ENCODE peak calls at places on chromosomes 7 and 10, in eight cellular contexts. One of them, this sample, is unnamed.
A peak's percentile ranks its signal among the peaks of the same experiment; 100 is the strongest.

GRCh38 chr7:150830957-150831356 is 21.4 kb upstream of the AOC1 start:
- DNase-seq in NCI-H1105: no peak
- DNase-seq in EH: no peak
- DNase-seq in HCT116: no peak
- DNase-seq in LoVo: peak; percentile 69
- DNase-seq in NAMALWA: no peak
- DNase-seq in AG09319: no peak
- DNase-seq in AG09309: no peak
- DNase-seq in this sample: no peak

GRCh38 chr10:122460891-122461293 is 461 bp upstream of the HTRA1 start:
- DNase-seq in NCI-H1105: no peak
- DNase-seq in EH: peak; percentile 6
- DNase-seq in HCT116: no peak
- DNase-seq in LoVo: no peak
- DNase-seq in NAMALWA: no peak
- DNase-seq in AG09319: no peak
- DNase-seq in AG09309: no peak
- DNase-seq in this sample: no peak

GRCh38 chr10:17432738-17433137 is 21.7 kb downstream of the ST8SIA6 start:
- DNase-seq in NCI-H1105: no peak
- DNase-seq in EH: no peak
- DNase-seq in HCT116: no peak
- DNase-seq in LoVo: no peak
- DNase-seq in NAMALWA: no peak
- DNase-seq in AG09319: no peak
- DNase-seq in AG09309: no peak
- DNase-seq in this sample: no peak

GRCh38 chr10:102675887-102676616 is 31.8 kb downstream of the TRIM8 start:
- DNase-seq in NCI-H1105: no peak
- DNase-seq in EH: peak; percentile 99
- DNase-seq in HCT116: no peak
- DNase-seq in LoVo: no peak
- DNase-seq in NAMALWA: peak; percentile 48
- DNase-seq in AG09319: peak; percentile 88
- DNase-seq in AG09309: peak; percentile 89
- DNase-seq in this sample: peak; percentile 82

GRCh38 chr10:88042162-88043100 is 179.0 kb downstream of the PTEN start:
- DNase-seq in NCI-H1105: no peak
- DNase-seq in EH: peak; percentile 91
- DNase-seq in HCT116: no peak
- DNase-seq in LoVo: no peak
- DNase-seq in NAMALWA: no peak
- DNase-seq in AG09319: peak; percentile 57
- DNase-seq in AG09309: peak; percentile 62
- DNase-seq in this sample: no peak

GRCh38 chr10:88194041-88194887 is 330.8 kb downstream of the PTEN start:
- DNase-seq in NCI-H1105: no peak
- DNase-seq in EH: peak; percentile 41
- DNase-seq in HCT116: peak; percentile 19
- DNase-seq in LoVo: peak; percentile 2
- DNase-seq in NAMALWA: no peak
- DNase-seq in AG09319: no peak
- DNase-seq in AG09309: no peak
- DNase-seq in this sample: no peak

GRCh38 chr7:130037703-130038102 is 13.5 kb downstream of the ZC3HC1 start:
- DNase-seq in NCI-H1105: no peak
- DNase-seq in EH: peak; percentile 21
- DNase-seq in HCT116: no peak
- DNase-seq in LoVo: no peak
- DNase-seq in NAMALWA: peak; percentile 55
- DNase-seq in AG09319: no peak
- DNase-seq in AG09309: no peak
- DNase-seq in this sample: peak; percentile 20

GRCh38 chr7:2412587-2413201 is 9.3 kb downstream of the CHST12 start:
- DNase-seq in NCI-H1105: no peak
- DNase-seq in EH: peak; percentile 35
- DNase-seq in HCT116: no peak
- DNase-seq in LoVo: no peak
- DNase-seq in NAMALWA: no peak
- DNase-seq in AG09319: no peak
- DNase-seq in AG09309: no peak
- DNase-seq in this sample: no peak

GRCh38 chr10:132207536-132208488 is 21.1 kb downstream of the DPYSL4 start:
- DNase-seq in NCI-H1105: no peak
- DNase-seq in EH: no peak
- DNase-seq in HCT116: no peak
- DNase-seq in LoVo: no peak
- DNase-seq in NAMALWA: no peak
- DNase-seq in AG09319: no peak
- DNase-seq in AG09309: no peak
- DNase-seq in this sample: peak; percentile 15

GRCh38 chr7:27515933-27516332 is 146.8 kb downstream of the HIBADH start:
- DNase-seq in NCI-H1105: no peak
- DNase-seq in EH: peak; percentile 42
- DNase-seq in HCT116: no peak
- DNase-seq in LoVo: no peak
- DNase-seq in NAMALWA: no peak
- DNase-seq in AG09319: no peak
- DNase-seq in AG09309: no peak
- DNase-seq in this sample: no peak

GRCh38 chr7:36216063-36216684 is 63.1 kb downstream of the EEPD1 start:
- DNase-seq in NCI-H1105: no peak
- DNase-seq in EH: peak; percentile 32
- DNase-seq in HCT116: no peak
- DNase-seq in LoVo: no peak
- DNase-seq in NAMALWA: no peak
- DNase-seq in AG09319: no peak
- DNase-seq in AG09309: no peak
- DNase-seq in this sample: no peak

GRCh38 chr7:17521437-17521836 is 223.0 kb downstream of the AHR start:
- DNase-seq in NCI-H1105: no peak
- DNase-seq in EH: peak; percentile 90
- DNase-seq in HCT116: no peak
- DNase-seq in LoVo: no peak
- DNase-seq in NAMALWA: no peak
- DNase-seq in AG09319: no peak
- DNase-seq in AG09309: peak; percentile 46
- DNase-seq in this sample: no peak

GRCh38 chr10:13527864-13528137 is 1.0 kb downstream of the BEND7 start:
- DNase-seq in NCI-H1105: no peak
- DNase-seq in EH: peak; percentile 3
- DNase-seq in HCT116: no peak
- DNase-seq in LoVo: no peak
- DNase-seq in NAMALWA: no peak
- DNase-seq in AG09319: no peak
- DNase-seq in AG09309: no peak
- DNase-seq in this sample: no peak

GRCh38 chr10:63456437-63457210 is 9.2 kb downstream of the JMJD1C start:
- DNase-seq in NCI-H1105: no peak
- DNase-seq in EH: peak; percentile 80
- DNase-seq in HCT116: no peak
- DNase-seq in LoVo: no peak
- DNase-seq in NAMALWA: no peak
- DNase-seq in AG09319: no peak
- DNase-seq in AG09309: no peak
- DNase-seq in this sample: no peak